ENCODE peak calls at places on chromosomes 13 and 19, in eight cellular contexts. A, E, V, X, W, K, M and T are unnamed samples.

GRCh38 chr19:18940791-18941627 is at the start of gene HOMER3:
- DNase-seq in A (peak; percentile 62), E (peak; percentile 52), V (peak; percentile 87), X (peak; percentile 66), W (peak; percentile 60), K (peak; percentile 67), M (peak; percentile 27), T (peak; percentile 45)

GRCh38 chr13:44760434-44760833 is 184.3 kb upstream of the TSC22D1 start:
- DNase-seq in A (no peak), E (no peak), V (no peak), X (no peak), W (no peak), K (no peak), M (no peak), T (no peak)

GRCh38 chr13:24650157-24650556 is 30.1 kb upstream of the ATP12A start:
- DNase-seq in A (peak; percentile 15), E (no peak), V (no peak), X (no peak), W (no peak), K (no peak), M (no peak), T (no peak)

GRCh38 chr19:38122402-38123093 is 101.5 kb downstream of the DPF1 start:
- DNase-seq in A (no peak), E (no peak), V (no peak), X (no peak), W (no peak), K (no peak), M (no peak), T (no peak)

GRCh38 chr19:925087-925911 is 536 bp upstream of the ARID3A start:
- DNase-seq in A (peak; percentile 87), E (peak; percentile 65), V (peak; percentile 92), X (peak; percentile 95), W (peak; percentile 55), K (peak; percentile 56), M (peak; percentile 72), T (peak; percentile 67)

GRCh38 chr19:57363734-57364181 is 407 bp downstream of the TRAPPC2B start:
- DNase-seq in A (peak; percentile 18), E (no peak), V (no peak), X (no peak), W (no peak), K (no peak), M (no peak), T (no peak)

GRCh38 chr19:31981545-31981944 is 363.9 kb upstream of the ZNF507 start:
- DNase-seq in A (no peak), E (no peak), V (no peak), X (no peak), W (no peak), K (no peak), M (no peak), T (no peak)

GRCh38 chr19:49453757-49454248 is 778 bp downstream of the ALDH16A1 start:
- DNase-seq in A (no peak), E (no peak), V (no peak), X (peak; percentile 78), W (no peak), K (no peak), M (no peak), T (no peak)

GRCh38 chr13:75161804-75162203 is 320.2 kb downstream of the TBC1D4 start:
- DNase-seq in A (no peak), E (no peak), V (no peak), X (no peak), W (no peak), K (no peak), M (no peak), T (no peak)

GRCh38 chr13:40982772-40983171 is 36.3 kb downstream of the ELF1 start:
- DNase-seq in A (no peak), E (peak; percentile 57), V (no peak), X (peak; percentile 93), W (peak; percentile 33), K (peak; percentile 21), M (no peak), T (peak; percentile 44)